ENCODE peak calls at places on chromosomes 6 and 20, in five cellular contexts. X, E, B, V and T are unnamed samples.

GRCh38 chr6:22873531-22874136 is 304.3 kb downstream of the HDGFL1 start:
- DNase-seq in X (peak), E (no peak), B (peak), V (no peak), T (no peak)

GRCh38 chr6:149054559-149055194 is 262.8 kb upstream of the TAB2 start:
- DNase-seq in X (no peak), E (no peak), B (no peak), V (no peak), T (no peak)

GRCh38 chr6:107689190-107689589 is 134.9 kb downstream of the SCML4 start:
- DNase-seq in X (no peak), E (no peak), B (no peak), V (no peak), T (no peak)

GRCh38 chr20:58401123-58401639 is 12.2 kb downstream of the VAPB start:
- DNase-seq in X (peak), E (no peak), B (no peak), V (no peak), T (no peak)

GRCh38 chr20:9409352-9409751 is 105.0 kb upstream of the LAMP5 start:
- DNase-seq in X (peak), E (peak), B (peak), V (no peak), T (no peak)

GRCh38 chr6:106804238-106805016 is 170.1 kb downstream of the CD24 start:
- DNase-seq in X (no peak), E (no peak), B (no peak), V (no peak), T (no peak)

GRCh38 chr6:121851056-121851455 is 415.6 kb downstream of the GJA1 start:
- DNase-seq in X (no peak), E (peak), B (peak), V (no peak), T (no peak)

GRCh38 chr6:7770601-7771000 is 44.7 kb downstream of the BMP6 start:
- DNase-seq in X (no peak), E (no peak), B (no peak), V (no peak), T (no peak)

GRCh38 chr6:156508126-156508525 is 269.1 kb upstream of the ARID1B start:
- DNase-seq in X (no peak), E (no peak), B (no peak), V (no peak), T (no peak)

GRCh38 chr6:141024526-141024925 is 1108.2 kb upstream of the GJE1 start:
- DNase-seq in X (peak), E (no peak), B (no peak), V (no peak), T (no peak)

GRCh38 chr20:58895099-58895795 is 42.7 kb downstream of the GNAS start:
- DNase-seq in X (no peak), E (no peak), B (no peak), V (no peak), T (no peak)

GRCh38 chr6:34223381-34223963 is 13.2 kb upstream of the HMGA1 start:
- DNase-seq in X (no peak), E (no peak), B (no peak), V (no peak), T (no peak)

GRCh38 chr6:142313284-142313683 is 11.5 kb downstream of the ADGRG6 start:
- DNase-seq in X (peak), E (no peak), B (peak), V (no peak), T (no peak)

GRCh38 chr20:48845721-48846306 is 18.0 kb upstream of the PREX1 start:
- DNase-seq in X (peak), E (no peak), B (peak), V (no peak), T (no peak)

GRCh38 chr6:53302678-53303360 is 45.9 kb downstream of the ELOVL5 start:
- DNase-seq in X (peak), E (peak), B (peak), V (peak), T (no peak)

GRCh38 chr6:106827081-106827480 is 147.4 kb downstream of the CD24 start:
- DNase-seq in X (no peak), E (no peak), B (no peak), V (no peak), T (no peak)

GRCh38 chr6:53348436-53349208 is at the start of gene ELOVL5:
- DNase-seq in X (peak), E (peak), B (peak), V (peak), T (peak)

GRCh38 chr6:31474871-31475286 is 23.1 kb upstream of the MICB start:
- DNase-seq in X (no peak), E (no peak), B (no peak), V (no peak), T (no peak)

GRCh38 chr20:38243617-38244016 is 16.9 kb downstream of the KIAA1755 start:
- DNase-seq in X (no peak), E (no peak), B (no peak), V (no peak), T (no peak)

GRCh38 chr6:20334334-20334733 is 67.3 kb upstream of the E2F3 start:
- DNase-seq in X (no peak), E (no peak), B (no peak), V (no peak), T (no peak)

GRCh38 chr6:4687989-4688947 is 87.9 kb upstream of the CDYL start:
- DNase-seq in X (peak), E (peak), B (peak), V (peak), T (no peak)

GRCh38 chr20:58840816-58841538 is 9.7 kb downstream of the GNAS-AS1 start:
- DNase-seq in X (no peak), E (no peak), B (no peak), V (no peak), T (no peak)

GRCh38 chr6:35489995-35490791 is 6.7 kb downstream of the TEAD3 start:
- DNase-seq in X (no peak), E (peak), B (peak), V (no peak), T (no peak)

GRCh38 chr6:75296811-75297779 is 12.5 kb upstream of the TMEM30A start:
- DNase-seq in X (peak), E (no peak), B (peak), V (peak), T (no peak)

GRCh38 chr6:12026120-12026519 is 14.0 kb downstream of the HIVEP1 start:
- DNase-seq in X (peak), E (no peak), B (no peak), V (no peak), T (no peak)

GRCh38 chr20:32201977-32202363 is 5.6 kb downstream of the PLAGL2 start:
- DNase-seq in X (no peak), E (no peak), B (no peak), V (no peak), T (no peak)

GRCh38 chr6:144294016-144294415 is 8.9 kb downstream of the UTRN start:
- DNase-seq in X (peak), E (peak), B (peak), V (no peak), T (no peak)

GRCh38 chr6:42958125-42958524 is 2.4 kb upstream of the GNMT start:
- DNase-seq in X (no peak), E (no peak), B (no peak), V (no peak), T (no peak)

GRCh38 chr20:9581509-9581908 is 67.1 kb downstream of the LAMP5 start:
- DNase-seq in X (no peak), E (no peak), B (no peak), V (no peak), T (no peak)

GRCh38 chr20:59631751-59632380 is 27.5 kb downstream of the PHACTR3 start:
- DNase-seq in X (no peak), E (no peak), B (no peak), V (no peak), T (no peak)

GRCh38 chr6:2765896-2766766 is 938 bp downstream of the WRNIP1 start:
- DNase-seq in X (peak), E (peak), B (peak), V (peak), T (peak)

GRCh38 chr6:170270984-170271593 is 19.8 kb downstream of the DLL1 start:
- DNase-seq in X (no peak), E (no peak), B (no peak), V (no peak), T (no peak)

GRCh38 chr6:53746442-53747103 is 48.2 kb upstream of the LRRC1 start:
- DNase-seq in X (no peak), E (no peak), B (no peak), V (no peak), T (no peak)